ENCODE peak calls at places on chromosomes 7 and 10, in five cellular contexts. One of them, this sample, is unnamed.

GRCh38 chr7:156735861-156736260 is 95.3 kb downstream of the RNF32 start:
- DNase-seq in neural progenitor cell: no peak
- DNase-seq in epithelial cell of esophagus: peak
- DNase-seq in AG09309: no peak
- DNase-seq in heart left ventricle: no peak
- DNase-seq in this sample: no peak

GRCh38 chr7:154789404-154789803 is 213.5 kb downstream of the PAXIP1 start:
- DNase-seq in neural progenitor cell: peak
- DNase-seq in epithelial cell of esophagus: no peak
- DNase-seq in AG09309: no peak
- DNase-seq in heart left ventricle: no peak
- DNase-seq in this sample: no peak

GRCh38 chr7:42671627-42672026 is 240.2 kb downstream of the C7orf25 start:
- DNase-seq in neural progenitor cell: no peak
- DNase-seq in epithelial cell of esophagus: peak
- DNase-seq in AG09309: peak
- DNase-seq in heart left ventricle: no peak
- DNase-seq in this sample: no peak

GRCh38 chr10:125002423-125003145 is 60.7 kb downstream of the ZRANB1 start:
- DNase-seq in neural progenitor cell: no peak
- DNase-seq in epithelial cell of esophagus: no peak
- DNase-seq in AG09309: no peak
- DNase-seq in heart left ventricle: peak
- DNase-seq in this sample: no peak

GRCh38 chr10:63431962-63432797 is 33.6 kb downstream of the JMJD1C start:
- DNase-seq in neural progenitor cell: no peak
- DNase-seq in epithelial cell of esophagus: peak
- DNase-seq in AG09309: no peak
- DNase-seq in heart left ventricle: no peak
- DNase-seq in this sample: no peak

GRCh38 chr10:230758-231157 is 95.5 kb downstream of the ZMYND11 start:
- DNase-seq in neural progenitor cell: peak
- DNase-seq in epithelial cell of esophagus: no peak
- DNase-seq in AG09309: no peak
- DNase-seq in heart left ventricle: no peak
- DNase-seq in this sample: no peak

GRCh38 chr7:77351539-77352004 is 64.6 kb downstream of the GSAP start:
- DNase-seq in neural progenitor cell: no peak
- DNase-seq in epithelial cell of esophagus: no peak
- DNase-seq in AG09309: no peak
- DNase-seq in heart left ventricle: no peak
- DNase-seq in this sample: no peak

GRCh38 chr10:132447446-132448247 is 50.6 kb downstream of the PWWP2B start:
- DNase-seq in neural progenitor cell: peak
- DNase-seq in epithelial cell of esophagus: peak
- DNase-seq in AG09309: peak
- DNase-seq in heart left ventricle: peak
- DNase-seq in this sample: peak

GRCh38 chr10:110074986-110075664 is 67.3 kb downstream of the ADD3 start:
- DNase-seq in neural progenitor cell: no peak
- DNase-seq in epithelial cell of esophagus: peak
- DNase-seq in AG09309: peak
- DNase-seq in heart left ventricle: no peak
- DNase-seq in this sample: no peak

GRCh38 chr10:132538031-132538789 is 623 bp downstream of the INPP5A start:
- DNase-seq in neural progenitor cell: no peak
- DNase-seq in epithelial cell of esophagus: no peak
- DNase-seq in AG09309: no peak
- DNase-seq in heart left ventricle: peak
- DNase-seq in this sample: no peak

GRCh38 chr7:1787241-1787640 is 117.2 kb downstream of the ELFN1 start:
- DNase-seq in neural progenitor cell: no peak
- DNase-seq in epithelial cell of esophagus: no peak
- DNase-seq in AG09309: no peak
- DNase-seq in heart left ventricle: no peak
- DNase-seq in this sample: no peak

GRCh38 chr7:124671976-124672375 is 93.6 kb downstream of the GPR37 start:
- DNase-seq in neural progenitor cell: no peak
- DNase-seq in epithelial cell of esophagus: peak
- DNase-seq in AG09309: no peak
- DNase-seq in heart left ventricle: no peak
- DNase-seq in this sample: no peak

GRCh38 chr10:77360121-77360520 is 277.5 kb downstream of the KCNMA1 start:
- DNase-seq in neural progenitor cell: no peak
- DNase-seq in epithelial cell of esophagus: peak
- DNase-seq in AG09309: no peak
- DNase-seq in heart left ventricle: no peak
- DNase-seq in this sample: no peak

GRCh38 chr10:72308320-72308987 is 34.7 kb downstream of the DDIT4 start:
- DNase-seq in neural progenitor cell: no peak
- DNase-seq in epithelial cell of esophagus: peak
- DNase-seq in AG09309: no peak
- DNase-seq in heart left ventricle: peak
- DNase-seq in this sample: peak

GRCh38 chr10:70292016-70292415 is 8.2 kb upstream of the NPFFR1 start:
- DNase-seq in neural progenitor cell: no peak
- DNase-seq in epithelial cell of esophagus: no peak
- DNase-seq in AG09309: no peak
- DNase-seq in heart left ventricle: no peak
- DNase-seq in this sample: no peak

GRCh38 chr7:156944876-156945275 is 4.6 kb upstream of the NOM1 start:
- DNase-seq in neural progenitor cell: peak
- DNase-seq in epithelial cell of esophagus: no peak
- DNase-seq in AG09309: no peak
- DNase-seq in heart left ventricle: no peak
- DNase-seq in this sample: no peak

GRCh38 chr7:100208911-100209408 is 10.8 kb upstream of the PVRIG start:
- DNase-seq in neural progenitor cell: no peak
- DNase-seq in epithelial cell of esophagus: no peak
- DNase-seq in AG09309: no peak
- DNase-seq in heart left ventricle: no peak
- DNase-seq in this sample: no peak

GRCh38 chr10:119336599-119336998 is 129.2 kb downstream of the GRK5 start:
- DNase-seq in neural progenitor cell: no peak
- DNase-seq in epithelial cell of esophagus: no peak
- DNase-seq in AG09309: no peak
- DNase-seq in heart left ventricle: peak
- DNase-seq in this sample: no peak

GRCh38 chr7:123624527-123625183 is 23.0 kb downstream of the ASB15 start:
- DNase-seq in neural progenitor cell: peak
- DNase-seq in epithelial cell of esophagus: peak
- DNase-seq in AG09309: no peak
- DNase-seq in heart left ventricle: peak
- DNase-seq in this sample: no peak

GRCh38 chr7:120856621-120857352 is 1.2 kb downstream of the TSPAN12 start:
- DNase-seq in neural progenitor cell: peak
- DNase-seq in epithelial cell of esophagus: peak
- DNase-seq in AG09309: no peak
- DNase-seq in heart left ventricle: peak
- DNase-seq in this sample: no peak

GRCh38 chr10:52437205-52437646 is 123.1 kb downstream of the DKK1 start:
- DNase-seq in neural progenitor cell: no peak
- DNase-seq in epithelial cell of esophagus: no peak
- DNase-seq in AG09309: no peak
- DNase-seq in heart left ventricle: no peak
- DNase-seq in this sample: no peak

GRCh38 chr10:52438119-52438518 is 124.0 kb downstream of the DKK1 start:
- DNase-seq in neural progenitor cell: no peak
- DNase-seq in epithelial cell of esophagus: no peak
- DNase-seq in AG09309: no peak
- DNase-seq in heart left ventricle: no peak
- DNase-seq in this sample: no peak

GRCh38 chr10:52443419-52444388 is 129.6 kb downstream of the DKK1 start:
- DNase-seq in neural progenitor cell: no peak
- DNase-seq in epithelial cell of esophagus: peak
- DNase-seq in AG09309: peak
- DNase-seq in heart left ventricle: no peak
- DNase-seq in this sample: peak

GRCh38 chr10:52442576-52442975 is 128.5 kb downstream of the DKK1 start:
- DNase-seq in neural progenitor cell: no peak
- DNase-seq in epithelial cell of esophagus: peak
- DNase-seq in AG09309: no peak
- DNase-seq in heart left ventricle: no peak
- DNase-seq in this sample: peak

DNA sequence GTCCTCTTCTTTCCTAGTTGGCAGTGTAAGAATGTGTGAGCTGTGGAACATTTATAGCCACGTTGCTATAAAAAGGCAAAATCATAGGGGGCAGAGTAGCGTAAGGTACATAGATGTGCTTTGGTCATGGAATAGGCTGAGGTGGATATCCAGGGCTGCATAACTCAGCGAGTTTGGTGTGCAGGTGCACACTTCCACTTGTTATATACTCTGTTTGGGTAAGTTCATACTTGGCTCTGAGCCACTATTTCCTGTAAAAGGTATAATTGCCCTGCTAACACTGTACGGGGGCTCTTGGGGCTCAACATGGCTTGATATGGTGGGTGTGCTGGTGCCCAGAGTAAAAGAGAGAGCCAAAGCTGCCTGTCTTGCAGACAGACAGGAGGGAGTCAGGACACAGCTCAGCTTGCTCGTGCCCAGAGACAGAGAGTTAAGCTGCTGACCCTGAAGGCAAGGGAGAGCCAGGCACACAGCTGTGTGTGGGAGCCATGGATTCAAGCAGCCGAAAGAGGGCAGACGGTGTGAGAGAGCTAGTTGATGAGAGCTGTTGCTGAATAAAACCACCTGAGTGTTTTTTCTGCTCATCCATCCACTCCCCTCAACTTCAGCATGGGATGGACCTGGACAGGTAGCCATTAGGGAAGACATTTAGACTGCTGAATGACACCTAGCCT is 126.7 kb downstream of the DKK1 start:
- DNase-seq in neural progenitor cell: peak
- DNase-seq in epithelial cell of esophagus: no peak
- DNase-seq in AG09309: no peak
- DNase-seq in heart left ventricle: no peak
- DNase-seq in this sample: peak
- TF ChIP-seq CTCF in neural progenitor cell: peak
- TF ChIP-seq CTCF in epithelial cell of esophagus: no peak
- TF ChIP-seq CTCF in AG09309: no peak
- TF ChIP-seq CTCF in heart left ventricle: no peak
- TF ChIP-seq CTCF in this sample: peak

GRCh38 chr7:116218051-116218645 is 7.8 kb downstream of the TES start:
- DNase-seq in neural progenitor cell: no peak
- DNase-seq in epithelial cell of esophagus: peak
- DNase-seq in AG09309: peak
- DNase-seq in heart left ventricle: no peak
- DNase-seq in this sample: peak
- H3K4me3 ChIP-seq in neural progenitor cell: no peak
- H3K4me3 ChIP-seq in epithelial cell of esophagus: no peak
- H3K4me3 ChIP-seq in AG09309: no peak
- H3K4me3 ChIP-seq in heart left ventricle: no peak
- H3K4me3 ChIP-seq in this sample: no peak

GRCh38 chr10:28850784-28851183 is 173.5 kb downstream of the BAMBI start:
- DNase-seq in neural progenitor cell: no peak
- DNase-seq in epithelial cell of esophagus: no peak
- DNase-seq in AG09309: no peak
- DNase-seq in heart left ventricle: no peak
- DNase-seq in this sample: no peak
- TF ChIP-seq CTCF in neural progenitor cell: no peak
- TF ChIP-seq CTCF in epithelial cell of esophagus: no peak
- TF ChIP-seq CTCF in AG09309: no peak
- TF ChIP-seq CTCF in heart left ventricle: no peak
- TF ChIP-seq CTCF in this sample: no peak

GRCh38 chr7:47621985-47622561 is 40.2 kb upstream of the TNS3 start:
- DNase-seq in neural progenitor cell: no peak
- DNase-seq in epithelial cell of esophagus: no peak
- DNase-seq in AG09309: no peak
- DNase-seq in heart left ventricle: no peak
- DNase-seq in this sample: no peak

GRCh38 chr7:47625861-47626444 is 44.0 kb upstream of the TNS3 start:
- DNase-seq in neural progenitor cell: peak
- DNase-seq in epithelial cell of esophagus: no peak
- DNase-seq in AG09309: no peak
- DNase-seq in heart left ventricle: no peak
- DNase-seq in this sample: no peak

GRCh38 chr7:47622586-47622945 is 40.7 kb upstream of the TNS3 start:
- DNase-seq in neural progenitor cell: no peak
- DNase-seq in epithelial cell of esophagus: no peak
- DNase-seq in AG09309: no peak
- DNase-seq in heart left ventricle: no peak
- DNase-seq in this sample: no peak

GRCh38 chr7:47622946-47623640 is 41.2 kb upstream of the TNS3 start:
- DNase-seq in neural progenitor cell: no peak
- DNase-seq in epithelial cell of esophagus: peak
- DNase-seq in AG09309: peak
- DNase-seq in heart left ventricle: no peak
- DNase-seq in this sample: peak

DNA sequence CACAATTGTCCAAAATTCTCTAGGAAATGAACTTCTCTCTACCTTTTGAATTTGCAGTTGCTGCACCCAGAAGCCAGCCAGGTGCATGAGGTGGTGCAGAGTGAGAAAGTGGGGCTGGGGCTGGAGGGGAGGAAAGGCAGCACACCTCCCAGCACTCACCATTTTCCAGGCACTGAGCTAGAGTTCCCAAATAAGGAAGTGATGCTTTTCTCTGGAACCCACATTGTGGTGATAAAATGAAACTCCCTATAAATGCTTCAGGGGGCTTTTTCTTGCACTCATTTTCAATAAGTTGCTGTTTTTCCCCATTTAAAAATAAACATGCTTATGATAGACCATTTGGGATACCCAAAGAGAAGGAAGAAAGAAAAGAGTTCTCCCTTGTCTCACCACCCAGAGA is 42.7 kb upstream of the TNS3 start:
- DNase-seq in neural progenitor cell: no peak
- DNase-seq in epithelial cell of esophagus: no peak
- DNase-seq in AG09309: no peak
- DNase-seq in heart left ventricle: no peak
- DNase-seq in this sample: no peak
- H3K4me3 ChIP-seq in neural progenitor cell: no peak
- H3K4me3 ChIP-seq in epithelial cell of esophagus: no peak
- H3K4me3 ChIP-seq in AG09309: no peak
- H3K4me3 ChIP-seq in heart left ventricle: no peak
- H3K4me3 ChIP-seq in this sample: no peak

GRCh38 chr10:27715505-27715904 is 30.1 kb downstream of the MKX start:
- DNase-seq in neural progenitor cell: no peak
- DNase-seq in epithelial cell of esophagus: no peak
- DNase-seq in AG09309: no peak
- DNase-seq in heart left ventricle: no peak
- DNase-seq in this sample: peak
- TF ChIP-seq CTCF in neural progenitor cell: no peak
- TF ChIP-seq CTCF in epithelial cell of esophagus: no peak
- TF ChIP-seq CTCF in AG09309: no peak
- TF ChIP-seq CTCF in heart left ventricle: no peak
- TF ChIP-seq CTCF in this sample: no peak